ENCODE peak calls at places on chromosomes 1 and 21, in ten cellular contexts. F is CD4-positive, alpha-beta T cell; P is HFFc6; O is GM13977; H is activated T-helper 1 cell treated with anti-CD3 and anti-CD28 coated beads, Interleukin-2, amount 50 U/mL, for 16 hours; E is pulmonary artery endothelial cell; M is NCI-H1092 treated with DMSO at 0.1 percent for 48 hours; G is brain microvascular endothelial cell; Y is globus pallidus; K is A673. U is an unnamed sample.

GRCh38 chr21:34745557-34746255 is 76.9 kb downstream of the CLIC6 start:
- DNase-seq in F (peak), P (peak), O (peak), H (peak), E (peak), M (peak), G (peak), Y (peak), K (peak), U (peak)

GRCh38 chr1:43074244-43074643 is 97.8 kb downstream of the EBNA1BP2 start:
- DNase-seq in F (no peak), P (no peak), O (no peak), H (no peak), E (no peak), M (no peak), G (no peak), Y (no peak), K (peak), U (no peak)

GRCh38 chr1:44945992-44946391 is 40.4 kb downstream of the EIF2B3 start:
- DNase-seq in F (no peak), P (no peak), O (no peak), H (no peak), E (no peak), M (no peak), G (no peak), Y (no peak), K (no peak), U (no peak)

GRCh38 chr1:15033264-15033663 is 120.3 kb upstream of the TMEM51 start:
- DNase-seq in F (no peak), P (peak), O (no peak), H (no peak), E (no peak), M (no peak), G (peak), Y (no peak), K (no peak), U (no peak)

GRCh38 chr1:163144418-163144817 is 58.3 kb downstream of the RGS5 start:
- DNase-seq in F (no peak), P (no peak), O (no peak), H (no peak), E (no peak), M (no peak), G (no peak), Y (no peak), K (no peak), U (no peak)

GRCh38 chr1:100349276-100349675 is 3.0 kb upstream of the CDC14A start:
- DNase-seq in F (no peak), P (no peak), O (no peak), H (no peak), E (no peak), M (no peak), G (no peak), Y (no peak), K (no peak), U (no peak)

GRCh38 chr1:36321119-36321951 is 2.1 kb downstream of the EVA1B start:
- DNase-seq in F (no peak), P (peak), O (no peak), H (no peak), E (no peak), M (no peak), G (peak), Y (no peak), K (no peak), U (peak)

GRCh38 chr1:63622847-63623566 is 29.8 kb downstream of the PGM1 start:
- DNase-seq in F (no peak), P (no peak), O (no peak), H (no peak), E (no peak), M (peak), G (no peak), Y (no peak), K (no peak), U (no peak)

GRCh38 chr1:169835647-169836046 is 40.9 kb upstream of the METTL18 start:
- DNase-seq in F (no peak), P (no peak), O (no peak), H (no peak), E (no peak), M (no peak), G (no peak), Y (no peak), K (no peak), U (no peak)

GRCh38 chr1:44511363-44511762 is 106.3 kb downstream of the RNF220 start:
- DNase-seq in F (no peak), P (no peak), O (no peak), H (no peak), E (no peak), M (no peak), G (no peak), Y (no peak), K (no peak), U (no peak)

GRCh38 chr1:203127672-203128611 is at the start of gene ADORA1:
- DNase-seq in F (no peak), P (peak), O (no peak), H (no peak), E (no peak), M (peak), G (peak), Y (peak), K (no peak), U (peak)

GRCh38 chr1:237976345-237976744 is 85.6 kb upstream of the ZP4 start:
- DNase-seq in F (no peak), P (no peak), O (peak), H (no peak), E (no peak), M (no peak), G (no peak), Y (no peak), K (no peak), U (no peak)

GRCh38 chr21:36150192-36150711 is 6.4 kb upstream of the DOP1B start:
- DNase-seq in F (no peak), P (peak), O (no peak), H (no peak), E (no peak), M (no peak), G (no peak), Y (peak), K (peak), U (peak)

U was measured in AG20443.